ENCODE peak calls at places on chromosomes 4 and X, in seven cellular contexts. One of them, this sample, is unnamed.

GRCh38 chr4:184306949-184307348 is 89.3 kb upstream of the ENPP6 start:
- ATAC-seq in pancreas: no peak
- ATAC-seq in natural killer cell: no peak
- ATAC-seq in gastrocnemius medialis: no peak
- ATAC-seq in gastroesophageal sphincter: no peak
- ATAC-seq in naive thymus-derived CD4-positive, alpha-beta T cell: no peak
- ATAC-seq in lung: no peak
- ATAC-seq in this sample: no peak

GRCh38 chr4:52648836-52649235 is 10.3 kb downstream of the USP46 start:
- ATAC-seq in natural killer cell: no peak
- ATAC-seq in gastrocnemius medialis: no peak
- ATAC-seq in naive thymus-derived CD4-positive, alpha-beta T cell: no peak
- ATAC-seq in gastroesophageal sphincter: no peak
- ATAC-seq in lung: no peak
- ATAC-seq in pancreas: no peak
- ATAC-seq in this sample: no peak

GRCh38 chr4:148061795-148062194 is 329.9 kb downstream of the ARHGAP10 start:
- ATAC-seq in lung: no peak
- ATAC-seq in naive thymus-derived CD4-positive, alpha-beta T cell: no peak
- ATAC-seq in gastrocnemius medialis: no peak
- ATAC-seq in pancreas: no peak
- ATAC-seq in gastroesophageal sphincter: no peak
- ATAC-seq in natural killer cell: no peak
- ATAC-seq in this sample: no peak

GRCh38 chrX:132267392-132267791 is 48.1 kb upstream of the RAP2C start:
- ATAC-seq in lung: no peak
- ATAC-seq in gastroesophageal sphincter: no peak
- ATAC-seq in naive thymus-derived CD4-positive, alpha-beta T cell: no peak
- ATAC-seq in gastrocnemius medialis: no peak
- ATAC-seq in pancreas: no peak
- ATAC-seq in natural killer cell: no peak
- ATAC-seq in this sample: no peak

GRCh38 chr4:40719008-40719623 is 30.6 kb upstream of the NSUN7 start:
- ATAC-seq in gastrocnemius medialis: no peak
- ATAC-seq in natural killer cell: no peak
- ATAC-seq in lung: no peak
- ATAC-seq in gastroesophageal sphincter: no peak
- ATAC-seq in pancreas: peak; percentile 92
- ATAC-seq in naive thymus-derived CD4-positive, alpha-beta T cell: no peak
- ATAC-seq in this sample: peak; percentile 96

GRCh38 chr4:148089624-148090023 is 352.6 kb downstream of the NR3C2 start:
- ATAC-seq in gastroesophageal sphincter: no peak
- ATAC-seq in gastrocnemius medialis: no peak
- ATAC-seq in naive thymus-derived CD4-positive, alpha-beta T cell: no peak
- ATAC-seq in lung: no peak
- ATAC-seq in pancreas: no peak
- ATAC-seq in natural killer cell: no peak
- ATAC-seq in this sample: no peak

GRCh38 chrX:11351375-11352295 is 58.4 kb downstream of the AMELX start:
- ATAC-seq in pancreas: peak; percentile 36
- ATAC-seq in naive thymus-derived CD4-positive, alpha-beta T cell: no peak
- ATAC-seq in lung: peak; percentile 12
- ATAC-seq in gastroesophageal sphincter: peak; percentile 84
- ATAC-seq in gastrocnemius medialis: peak; percentile 83
- ATAC-seq in natural killer cell: no peak
- ATAC-seq in this sample: peak; percentile 30

GRCh38 chr4:10101559-10102192 is 14.9 kb downstream of the WDR1 start:
- ATAC-seq in pancreas: no peak
- ATAC-seq in naive thymus-derived CD4-positive, alpha-beta T cell: no peak
- ATAC-seq in lung: no peak
- ATAC-seq in gastroesophageal sphincter: peak; percentile 17
- ATAC-seq in natural killer cell: no peak
- ATAC-seq in gastrocnemius medialis: peak; percentile 12
- ATAC-seq in this sample: no peak

GRCh38 chr4:78667764-78668163 is 108.4 kb upstream of the BMP2K start:
- ATAC-seq in pancreas: no peak
- ATAC-seq in naive thymus-derived CD4-positive, alpha-beta T cell: no peak
- ATAC-seq in gastrocnemius medialis: no peak
- ATAC-seq in lung: no peak
- ATAC-seq in gastroesophageal sphincter: no peak
- ATAC-seq in natural killer cell: no peak
- ATAC-seq in this sample: peak; percentile 42

GRCh38 chrX:112901821-112902732 is 61.4 kb upstream of the AMOT start:
- ATAC-seq in natural killer cell: no peak
- ATAC-seq in naive thymus-derived CD4-positive, alpha-beta T cell: no peak
- ATAC-seq in pancreas: no peak
- ATAC-seq in lung: no peak
- ATAC-seq in gastrocnemius medialis: no peak
- ATAC-seq in gastroesophageal sphincter: no peak
- ATAC-seq in this sample: no peak

GRCh38 chrX:137234651-137235402 is 201.0 kb upstream of the GPR101 start:
- ATAC-seq in gastroesophageal sphincter: no peak
- ATAC-seq in pancreas: peak; percentile 29
- ATAC-seq in naive thymus-derived CD4-positive, alpha-beta T cell: peak; percentile 63
- ATAC-seq in gastrocnemius medialis: no peak
- ATAC-seq in natural killer cell: no peak
- ATAC-seq in lung: no peak
- ATAC-seq in this sample: no peak

GRCh38 chr4:25925486-25926201 is 11.6 kb downstream of the SMIM20 start:
- ATAC-seq in gastroesophageal sphincter: no peak
- ATAC-seq in natural killer cell: no peak
- ATAC-seq in lung: no peak
- ATAC-seq in naive thymus-derived CD4-positive, alpha-beta T cell: peak; percentile 40
- ATAC-seq in gastrocnemius medialis: no peak
- ATAC-seq in pancreas: peak; percentile 53
- ATAC-seq in this sample: no peak

GRCh38 chr4:183788308-183788707 is 116.8 kb upstream of the STOX2 start:
- ATAC-seq in lung: no peak
- ATAC-seq in gastroesophageal sphincter: no peak
- ATAC-seq in pancreas: no peak
- ATAC-seq in gastrocnemius medialis: no peak
- ATAC-seq in naive thymus-derived CD4-positive, alpha-beta T cell: no peak
- ATAC-seq in natural killer cell: no peak
- ATAC-seq in this sample: no peak

GRCh38 chrX:16977771-16978170 is 31.3 kb downstream of the REPS2 start:
- ATAC-seq in lung: no peak
- ATAC-seq in natural killer cell: no peak
- ATAC-seq in gastrocnemius medialis: no peak
- ATAC-seq in naive thymus-derived CD4-positive, alpha-beta T cell: no peak
- ATAC-seq in pancreas: peak; percentile 29
- ATAC-seq in gastroesophageal sphincter: no peak
- ATAC-seq in this sample: no peak

GRCh38 chr4:140300271-140300970 is 73.0 kb upstream of the SCOC start:
- ATAC-seq in pancreas: peak; percentile 30
- ATAC-seq in naive thymus-derived CD4-positive, alpha-beta T cell: peak; percentile 48
- ATAC-seq in lung: no peak
- ATAC-seq in gastrocnemius medialis: no peak
- ATAC-seq in natural killer cell: no peak
- ATAC-seq in gastroesophageal sphincter: no peak
- ATAC-seq in this sample: peak; percentile 84

GRCh38 chr4:77433102-77433733 is 172.4 kb upstream of the CXCL13 start:
- ATAC-seq in pancreas: peak; percentile 94
- ATAC-seq in gastrocnemius medialis: peak; percentile 64
- ATAC-seq in natural killer cell: no peak
- ATAC-seq in lung: peak; percentile 46
- ATAC-seq in gastroesophageal sphincter: no peak
- ATAC-seq in naive thymus-derived CD4-positive, alpha-beta T cell: peak; percentile 69
- ATAC-seq in this sample: peak; percentile 85

GRCh38 chr4:113846433-113846832 is 84.9 kb upstream of the CAMK2D start:
- ATAC-seq in gastrocnemius medialis: no peak
- ATAC-seq in pancreas: no peak
- ATAC-seq in lung: no peak
- ATAC-seq in natural killer cell: no peak
- ATAC-seq in naive thymus-derived CD4-positive, alpha-beta T cell: no peak
- ATAC-seq in gastroesophageal sphincter: no peak
- ATAC-seq in this sample: no peak

GRCh38 chrX:112646651-112647050 is 33.1 kb downstream of the LHFPL1 start:
- ATAC-seq in naive thymus-derived CD4-positive, alpha-beta T cell: no peak
- ATAC-seq in lung: no peak
- ATAC-seq in pancreas: no peak
- ATAC-seq in gastroesophageal sphincter: no peak
- ATAC-seq in gastrocnemius medialis: no peak
- ATAC-seq in natural killer cell: no peak
- ATAC-seq in this sample: no peak

GRCh38 chrX:31228415-31228832 is 156.6 kb upstream of the FTHL17 start:
- ATAC-seq in pancreas: peak; percentile 63
- ATAC-seq in natural killer cell: no peak
- ATAC-seq in naive thymus-derived CD4-positive, alpha-beta T cell: no peak
- ATAC-seq in gastroesophageal sphincter: peak; percentile 79
- ATAC-seq in gastrocnemius medialis: no peak
- ATAC-seq in lung: no peak
- ATAC-seq in this sample: no peak

GRCh38 chrX:132118361-132118760 is 9.5 kb downstream of the FRMD7 start:
- ATAC-seq in gastroesophageal sphincter: no peak
- ATAC-seq in pancreas: no peak
- ATAC-seq in lung: no peak
- ATAC-seq in gastrocnemius medialis: no peak
- ATAC-seq in natural killer cell: no peak
- ATAC-seq in naive thymus-derived CD4-positive, alpha-beta T cell: no peak
- ATAC-seq in this sample: peak; percentile 44

GRCh38 chr4:97911236-97911906 is 231.9 kb downstream of the STPG2 start:
- ATAC-seq in natural killer cell: no peak
- ATAC-seq in gastroesophageal sphincter: no peak
- ATAC-seq in pancreas: peak; percentile 29
- ATAC-seq in gastrocnemius medialis: no peak
- ATAC-seq in naive thymus-derived CD4-positive, alpha-beta T cell: no peak
- ATAC-seq in lung: no peak
- ATAC-seq in this sample: no peak

GRCh38 chrX:49884290-49884862 is 5.1 kb downstream of the USP27X start:
- ATAC-seq in natural killer cell: peak; percentile 52
- ATAC-seq in gastroesophageal sphincter: no peak
- ATAC-seq in naive thymus-derived CD4-positive, alpha-beta T cell: peak; percentile 51
- ATAC-seq in lung: peak; percentile 31
- ATAC-seq in pancreas: peak; percentile 65
- ATAC-seq in gastrocnemius medialis: no peak
- ATAC-seq in this sample: peak; percentile 82

GRCh38 chr4:8928074-8928473 is 56.4 kb upstream of the HMX1 start:
- ATAC-seq in pancreas: no peak
- ATAC-seq in lung: no peak
- ATAC-seq in naive thymus-derived CD4-positive, alpha-beta T cell: no peak
- ATAC-seq in gastrocnemius medialis: no peak
- ATAC-seq in natural killer cell: no peak
- ATAC-seq in gastroesophageal sphincter: no peak
- ATAC-seq in this sample: no peak

GRCh38 chrX:11867610-11868345 is 109.7 kb downstream of the MSL3 start:
- ATAC-seq in natural killer cell: no peak
- ATAC-seq in pancreas: no peak
- ATAC-seq in naive thymus-derived CD4-positive, alpha-beta T cell: no peak
- ATAC-seq in gastroesophageal sphincter: no peak
- ATAC-seq in lung: no peak
- ATAC-seq in gastrocnemius medialis: no peak
- ATAC-seq in this sample: no peak

GRCh38 chr4:118957683-118958082 is 69.0 kb downstream of the SYNPO2 start:
- ATAC-seq in lung: peak; percentile 19
- ATAC-seq in gastrocnemius medialis: peak; percentile 34
- ATAC-seq in natural killer cell: no peak
- ATAC-seq in pancreas: no peak
- ATAC-seq in naive thymus-derived CD4-positive, alpha-beta T cell: no peak
- ATAC-seq in gastroesophageal sphincter: peak; percentile 22
- ATAC-seq in this sample: no peak

GRCh38 chr4:12987284-12987683 is 496.9 kb downstream of the RAB28 start:
- ATAC-seq in lung: no peak
- ATAC-seq in naive thymus-derived CD4-positive, alpha-beta T cell: no peak
- ATAC-seq in gastrocnemius medialis: no peak
- ATAC-seq in gastroesophageal sphincter: no peak
- ATAC-seq in pancreas: no peak
- ATAC-seq in natural killer cell: no peak
- ATAC-seq in this sample: no peak

GRCh38 chr4:148405161-148405893 is 36.9 kb downstream of the NR3C2 start:
- ATAC-seq in lung: peak; percentile 35
- ATAC-seq in natural killer cell: no peak
- ATAC-seq in gastrocnemius medialis: no peak
- ATAC-seq in pancreas: peak; percentile 83
- ATAC-seq in naive thymus-derived CD4-positive, alpha-beta T cell: no peak
- ATAC-seq in gastroesophageal sphincter: no peak
- ATAC-seq in this sample: no peak

GRCh38 chrX:38675856-38676255 is 114.5 kb downstream of the TSPAN7 start:
- ATAC-seq in pancreas: no peak
- ATAC-seq in gastroesophageal sphincter: no peak
- ATAC-seq in natural killer cell: no peak
- ATAC-seq in gastrocnemius medialis: no peak
- ATAC-seq in lung: no peak
- ATAC-seq in naive thymus-derived CD4-positive, alpha-beta T cell: no peak
- ATAC-seq in this sample: no peak

GRCh38 chrX:33204889-33205288 is 6.5 kb downstream of the DMD start:
- ATAC-seq in naive thymus-derived CD4-positive, alpha-beta T cell: no peak
- ATAC-seq in pancreas: no peak
- ATAC-seq in gastrocnemius medialis: peak; percentile 94
- ATAC-seq in natural killer cell: no peak
- ATAC-seq in gastroesophageal sphincter: peak; percentile 71
- ATAC-seq in lung: peak; percentile 58
- ATAC-seq in this sample: no peak